ENCODE peak calls at places on chromosomes 3 and 15, in eight cellular contexts. U is neuronal stem cell; G is DMS53; K is substantia nigra; F is stimulated activated CD4-positive, alpha-beta T cell treated with anti-CD3 and anti-CD28 coated beads, TNF-alpha, amount 100 ng/mL, for 1 hour; T is AG09309; E is BE2C; A is head of caudate nucleus. S is an unnamed sample.

GRCh38 chr15:48384616-48385015 is 53.4 kb downstream of the DUT start:
- DNase-seq in U (no peak), G (no peak), K (no peak), F (no peak), T (no peak), E (no peak), A (no peak), S (no peak)

GRCh38 chr15:78800189-78800588 is 11.1 kb downstream of the ADAMTS7 start:
- DNase-seq in U (no peak), G (no peak), K (no peak), F (no peak), T (no peak), E (no peak), A (no peak), S (no peak)

GRCh38 chr15:51390239-51390931 is 48.9 kb downstream of the GLDN start:
- DNase-seq in U (no peak), G (no peak), K (no peak), F (no peak), T (no peak), E (no peak), A (no peak), S (no peak)

GRCh38 chr3:93994056-93994455 is 14.1 kb downstream of the ARL13B start:
- DNase-seq in U (no peak), G (no peak), K (no peak), F (no peak), T (no peak), E (no peak), A (no peak), S (no peak)

GRCh38 chr15:44296625-44297524 is 8.4 kb downstream of the GOLM2 start:
- DNase-seq in U (no peak), G (peak), K (no peak), F (no peak), T (no peak), E (no peak), A (no peak), S (peak)

GRCh38 chr15:74121858-74122257 is 8.5 kb upstream of the ISLR2 start:
- DNase-seq in U (no peak), G (no peak), K (no peak), F (no peak), T (no peak), E (no peak), A (no peak), S (no peak)

GRCh38 chr3:148459931-148460513 is 237.7 kb upstream of the AGTR1 start:
- DNase-seq in U (no peak), G (peak), K (no peak), F (no peak), T (no peak), E (no peak), A (no peak), S (no peak)

GRCh38 chr3:184593201-184593922 is 31.8 kb downstream of the EPHB3 start:
- DNase-seq in U (no peak), G (no peak), K (no peak), F (no peak), T (no peak), E (peak), A (no peak), S (no peak)

GRCh38 chr15:64232400-64232799 is 69.6 kb upstream of the PPIB start:
- DNase-seq in U (no peak), G (peak), K (no peak), F (no peak), T (no peak), E (no peak), A (no peak), S (no peak)

GRCh38 chr3:183217548-183218321 is 35.3 kb upstream of the B3GNT5 start:
- DNase-seq in U (no peak), G (no peak), K (no peak), F (no peak), T (no peak), E (no peak), A (no peak), S (no peak)

GRCh38 chr3:63588897-63589296 is 63.6 kb upstream of the SNTN start:
- DNase-seq in U (no peak), G (peak), K (no peak), F (no peak), T (no peak), E (no peak), A (no peak), S (no peak)

GRCh38 chr3:85476891-85477495 is 518.2 kb downstream of the CADM2 start:
- DNase-seq in U (no peak), G (no peak), K (no peak), F (no peak), T (no peak), E (peak), A (no peak), S (no peak)

GRCh38 chr3:192901435-192901834 is 16.2 kb downstream of the MB21D2 start:
- DNase-seq in U (no peak), G (no peak), K (no peak), F (no peak), T (peak), E (no peak), A (no peak), S (no peak)

GRCh38 chr3:20073068-20073467 is 32.8 kb downstream of the KAT2B start:
- DNase-seq in U (no peak), G (no peak), K (no peak), F (no peak), T (no peak), E (no peak), A (no peak), S (no peak)

GRCh38 chr15:51917493-51917892 is 54.1 kb downstream of the LEO1 start:
- DNase-seq in U (no peak), G (peak), K (no peak), F (no peak), T (no peak), E (peak), A (no peak), S (no peak)

GRCh38 chr15:86284630-86285029 is 205.0 kb downstream of the AGBL1 start:
- DNase-seq in U (no peak), G (no peak), K (no peak), F (no peak), T (no peak), E (no peak), A (no peak), S (no peak)

GRCh38 chr3:45665101-45665572 is 24.1 kb upstream of the SACM1L start:
- DNase-seq in U (no peak), G (peak), K (no peak), F (no peak), T (no peak), E (peak), A (peak), S (no peak)